ENCODE peak calls at places on chromosome 16, in seven cellular contexts. One of them, this sample, is unnamed.

GRCh38 chr16:88640039-88640495 is 1.7 kb downstream of the IL17C start:
- DNase-seq in activated CD8-positive, alpha-beta memory T cell treated with anti-CD3 and anti-CD28 coated beads, Interleukin-2, amount 50 U/mL, for 48 hours: no peak
- DNase-seq in NCI-H1105 treated with DMSO at 0.1 percent for 48 hours: no peak
- DNase-seq in GM04503: no peak
- DNase-seq in heart right ventricle: no peak
- DNase-seq in colonic mucosa: no peak
- DNase-seq in sciatic nerve: no peak
- DNase-seq in this sample: no peak

GRCh38 chr16:5328546-5328945 is 231.0 kb upstream of the EEF2KMT start:
- DNase-seq in NCI-H1105 treated with DMSO at 0.1 percent for 48 hours: no peak
- DNase-seq in GM04503: no peak
- DNase-seq in activated CD8-positive, alpha-beta memory T cell treated with anti-CD3 and anti-CD28 coated beads, Interleukin-2, amount 50 U/mL, for 48 hours: no peak
- DNase-seq in heart right ventricle: no peak
- DNase-seq in colonic mucosa: no peak
- DNase-seq in sciatic nerve: no peak
- DNase-seq in this sample: no peak

GRCh38 chr16:20089246-20089965 is 15.7 kb upstream of the GPR139 start:
- DNase-seq in activated CD8-positive, alpha-beta memory T cell treated with anti-CD3 and anti-CD28 coated beads, Interleukin-2, amount 50 U/mL, for 48 hours: no peak
- DNase-seq in heart right ventricle: no peak
- DNase-seq in sciatic nerve: no peak
- DNase-seq in GM04503: no peak
- DNase-seq in colonic mucosa: no peak
- DNase-seq in NCI-H1105 treated with DMSO at 0.1 percent for 48 hours: no peak
- DNase-seq in this sample: no peak

GRCh38 chr16:19284207-19284606 is 1.3 kb upstream of the CLEC19A start:
- DNase-seq in heart right ventricle: no peak
- DNase-seq in sciatic nerve: no peak
- DNase-seq in GM04503: no peak
- DNase-seq in colonic mucosa: no peak
- DNase-seq in NCI-H1105 treated with DMSO at 0.1 percent for 48 hours: peak; percentile 29
- DNase-seq in activated CD8-positive, alpha-beta memory T cell treated with anti-CD3 and anti-CD28 coated beads, Interleukin-2, amount 50 U/mL, for 48 hours: no peak
- DNase-seq in this sample: no peak

GRCh38 chr16:83940157-83940556 is 12.9 kb upstream of the OSGIN1 start:
- DNase-seq in heart right ventricle: no peak
- DNase-seq in activated CD8-positive, alpha-beta memory T cell treated with anti-CD3 and anti-CD28 coated beads, Interleukin-2, amount 50 U/mL, for 48 hours: no peak
- DNase-seq in colonic mucosa: no peak
- DNase-seq in NCI-H1105 treated with DMSO at 0.1 percent for 48 hours: no peak
- DNase-seq in sciatic nerve: no peak
- DNase-seq in GM04503: no peak
- DNase-seq in this sample: no peak

GRCh38 chr16:89700649-89701424 is 668 bp downstream of the SPATA2L start:
- DNase-seq in NCI-H1105 treated with DMSO at 0.1 percent for 48 hours: peak; percentile 16
- DNase-seq in GM04503: no peak
- DNase-seq in activated CD8-positive, alpha-beta memory T cell treated with anti-CD3 and anti-CD28 coated beads, Interleukin-2, amount 50 U/mL, for 48 hours: peak; percentile 79
- DNase-seq in colonic mucosa: peak; percentile 70
- DNase-seq in sciatic nerve: no peak
- DNase-seq in heart right ventricle: no peak
- DNase-seq in this sample: no peak

GRCh38 chr16:88541109-88541508 is 29.1 kb upstream of the ZC3H18 start:
- DNase-seq in activated CD8-positive, alpha-beta memory T cell treated with anti-CD3 and anti-CD28 coated beads, Interleukin-2, amount 50 U/mL, for 48 hours: no peak
- DNase-seq in NCI-H1105 treated with DMSO at 0.1 percent for 48 hours: no peak
- DNase-seq in heart right ventricle: no peak
- DNase-seq in colonic mucosa: no peak
- DNase-seq in sciatic nerve: no peak
- DNase-seq in GM04503: no peak
- DNase-seq in this sample: no peak

GRCh38 chr16:14549789-14550153 is 80.3 kb downstream of the PARN start:
- DNase-seq in NCI-H1105 treated with DMSO at 0.1 percent for 48 hours: peak; percentile 74
- DNase-seq in GM04503: no peak
- DNase-seq in colonic mucosa: no peak
- DNase-seq in sciatic nerve: no peak
- DNase-seq in heart right ventricle: no peak
- DNase-seq in activated CD8-positive, alpha-beta memory T cell treated with anti-CD3 and anti-CD28 coated beads, Interleukin-2, amount 50 U/mL, for 48 hours: no peak
- DNase-seq in this sample: no peak

GRCh38 chr16:2151188-2152091 is 3.0 kb downstream of the RAB26 start:
- DNase-seq in NCI-H1105 treated with DMSO at 0.1 percent for 48 hours: no peak
- DNase-seq in GM04503: no peak
- DNase-seq in heart right ventricle: no peak
- DNase-seq in sciatic nerve: no peak
- DNase-seq in colonic mucosa: no peak
- DNase-seq in activated CD8-positive, alpha-beta memory T cell treated with anti-CD3 and anti-CD28 coated beads, Interleukin-2, amount 50 U/mL, for 48 hours: peak; percentile 81
- DNase-seq in this sample: no peak

GRCh38 chr16:88454315-88455057 is 1.4 kb downstream of the ZFPM1 start:
- DNase-seq in GM04503: no peak
- DNase-seq in NCI-H1105 treated with DMSO at 0.1 percent for 48 hours: no peak
- DNase-seq in heart right ventricle: no peak
- DNase-seq in colonic mucosa: peak; percentile 67
- DNase-seq in activated CD8-positive, alpha-beta memory T cell treated with anti-CD3 and anti-CD28 coated beads, Interleukin-2, amount 50 U/mL, for 48 hours: peak; percentile 80
- DNase-seq in sciatic nerve: no peak
- DNase-seq in this sample: no peak

GRCh38 chr16:88314991-88315542 is 67.7 kb upstream of the ZNF469 start:
- DNase-seq in NCI-H1105 treated with DMSO at 0.1 percent for 48 hours: no peak
- DNase-seq in activated CD8-positive, alpha-beta memory T cell treated with anti-CD3 and anti-CD28 coated beads, Interleukin-2, amount 50 U/mL, for 48 hours: no peak
- DNase-seq in GM04503: no peak
- DNase-seq in sciatic nerve: no peak
- DNase-seq in colonic mucosa: no peak
- DNase-seq in heart right ventricle: no peak
- DNase-seq in this sample: no peak

GRCh38 chr16:62135903-62136302 is 99.7 kb upstream of the CDH8 start:
- DNase-seq in NCI-H1105 treated with DMSO at 0.1 percent for 48 hours: no peak
- DNase-seq in GM04503: no peak
- DNase-seq in colonic mucosa: no peak
- DNase-seq in sciatic nerve: no peak
- DNase-seq in heart right ventricle: no peak
- DNase-seq in activated CD8-positive, alpha-beta memory T cell treated with anti-CD3 and anti-CD28 coated beads, Interleukin-2, amount 50 U/mL, for 48 hours: no peak
- DNase-seq in this sample: no peak

GRCh38 chr16:30837904-30838303 is 50.9 kb upstream of the ZNF629 start:
- DNase-seq in colonic mucosa: no peak
- DNase-seq in GM04503: no peak
- DNase-seq in heart right ventricle: no peak
- DNase-seq in activated CD8-positive, alpha-beta memory T cell treated with anti-CD3 and anti-CD28 coated beads, Interleukin-2, amount 50 U/mL, for 48 hours: no peak
- DNase-seq in NCI-H1105 treated with DMSO at 0.1 percent for 48 hours: no peak
- DNase-seq in sciatic nerve: no peak
- DNase-seq in this sample: no peak

GRCh38 chr16:27080870-27081269 is 14.1 kb downstream of the C16orf82 start:
- DNase-seq in sciatic nerve: no peak
- DNase-seq in NCI-H1105 treated with DMSO at 0.1 percent for 48 hours: no peak
- DNase-seq in colonic mucosa: no peak
- DNase-seq in activated CD8-positive, alpha-beta memory T cell treated with anti-CD3 and anti-CD28 coated beads, Interleukin-2, amount 50 U/mL, for 48 hours: no peak
- DNase-seq in GM04503: no peak
- DNase-seq in heart right ventricle: no peak
- DNase-seq in this sample: no peak

GRCh38 chr16:2271848-2272461 is 4.0 kb upstream of the RNPS1 start:
- DNase-seq in activated CD8-positive, alpha-beta memory T cell treated with anti-CD3 and anti-CD28 coated beads, Interleukin-2, amount 50 U/mL, for 48 hours: no peak
- DNase-seq in GM04503: no peak
- DNase-seq in colonic mucosa: no peak
- DNase-seq in sciatic nerve: no peak
- DNase-seq in heart right ventricle: no peak
- DNase-seq in NCI-H1105 treated with DMSO at 0.1 percent for 48 hours: no peak
- DNase-seq in this sample: no peak

GRCh38 chr16:70391881-70392481 is 45.3 kb downstream of the DDX19A start:
- DNase-seq in heart right ventricle: peak; percentile 31
- DNase-seq in sciatic nerve: no peak
- DNase-seq in GM04503: peak; percentile 61
- DNase-seq in NCI-H1105 treated with DMSO at 0.1 percent for 48 hours: no peak
- DNase-seq in activated CD8-positive, alpha-beta memory T cell treated with anti-CD3 and anti-CD28 coated beads, Interleukin-2, amount 50 U/mL, for 48 hours: no peak
- DNase-seq in colonic mucosa: no peak
- DNase-seq in this sample: no peak

GRCh38 chr16:50692999-50693781 is at the start of gene NOD2:
- DNase-seq in activated CD8-positive, alpha-beta memory T cell treated with anti-CD3 and anti-CD28 coated beads, Interleukin-2, amount 50 U/mL, for 48 hours: no peak
- DNase-seq in colonic mucosa: no peak
- DNase-seq in heart right ventricle: no peak
- DNase-seq in NCI-H1105 treated with DMSO at 0.1 percent for 48 hours: no peak
- DNase-seq in GM04503: no peak
- DNase-seq in sciatic nerve: no peak
- DNase-seq in this sample: no peak

GRCh38 chr16:58307583-58308312 is 12.9 kb upstream of the PRSS54 start:
- DNase-seq in activated CD8-positive, alpha-beta memory T cell treated with anti-CD3 and anti-CD28 coated beads, Interleukin-2, amount 50 U/mL, for 48 hours: no peak
- DNase-seq in sciatic nerve: no peak
- DNase-seq in heart right ventricle: no peak
- DNase-seq in GM04503: no peak
- DNase-seq in colonic mucosa: no peak
- DNase-seq in NCI-H1105 treated with DMSO at 0.1 percent for 48 hours: no peak
- DNase-seq in this sample: no peak

GRCh38 chr16:30113031-30113710 is at the start of gene GDPD3:
- DNase-seq in NCI-H1105 treated with DMSO at 0.1 percent for 48 hours: no peak
- DNase-seq in activated CD8-positive, alpha-beta memory T cell treated with anti-CD3 and anti-CD28 coated beads, Interleukin-2, amount 50 U/mL, for 48 hours: no peak
- DNase-seq in colonic mucosa: peak; percentile 90
- DNase-seq in sciatic nerve: peak; percentile 74
- DNase-seq in GM04503: no peak
- DNase-seq in heart right ventricle: peak; percentile 52
- DNase-seq in this sample: no peak

GRCh38 chr16:67552476-67552875 is 9.8 kb upstream of the CTCF start:
- DNase-seq in sciatic nerve: no peak
- DNase-seq in NCI-H1105 treated with DMSO at 0.1 percent for 48 hours: no peak
- DNase-seq in heart right ventricle: no peak
- DNase-seq in GM04503: no peak
- DNase-seq in activated CD8-positive, alpha-beta memory T cell treated with anti-CD3 and anti-CD28 coated beads, Interleukin-2, amount 50 U/mL, for 48 hours: no peak
- DNase-seq in colonic mucosa: peak; percentile 19
- DNase-seq in this sample: no peak

GRCh38 chr16:23801387-23801786 is 34.4 kb upstream of the PRKCB start:
- DNase-seq in sciatic nerve: peak; percentile 82
- DNase-seq in NCI-H1105 treated with DMSO at 0.1 percent for 48 hours: peak; percentile 2
- DNase-seq in heart right ventricle: peak; percentile 67
- DNase-seq in colonic mucosa: peak; percentile 85
- DNase-seq in GM04503: no peak
- DNase-seq in activated CD8-positive, alpha-beta memory T cell treated with anti-CD3 and anti-CD28 coated beads, Interleukin-2, amount 50 U/mL, for 48 hours: peak; percentile 88
- DNase-seq in this sample: peak; percentile 66

GRCh38 chr16:67857547-67858233 is 10.2 kb upstream of the CENPT start:
- DNase-seq in NCI-H1105 treated with DMSO at 0.1 percent for 48 hours: no peak
- DNase-seq in sciatic nerve: no peak
- DNase-seq in GM04503: peak; percentile 99
- DNase-seq in heart right ventricle: peak; percentile 42
- DNase-seq in colonic mucosa: peak; percentile 65
- DNase-seq in activated CD8-positive, alpha-beta memory T cell treated with anti-CD3 and anti-CD28 coated beads, Interleukin-2, amount 50 U/mL, for 48 hours: no peak
- DNase-seq in this sample: peak; percentile 74

GRCh38 chr16:26019885-26020284 is 328.1 kb downstream of the HS3ST4 start:
- DNase-seq in sciatic nerve: no peak
- DNase-seq in heart right ventricle: no peak
- DNase-seq in activated CD8-positive, alpha-beta memory T cell treated with anti-CD3 and anti-CD28 coated beads, Interleukin-2, amount 50 U/mL, for 48 hours: no peak
- DNase-seq in GM04503: no peak
- DNase-seq in colonic mucosa: no peak
- DNase-seq in NCI-H1105 treated with DMSO at 0.1 percent for 48 hours: peak; percentile 96
- DNase-seq in this sample: no peak

GRCh38 chr16:57938936-57939871 is 31.7 kb downstream of the CNGB1 start:
- DNase-seq in GM04503: peak; percentile 59
- DNase-seq in NCI-H1105 treated with DMSO at 0.1 percent for 48 hours: no peak
- DNase-seq in colonic mucosa: peak; percentile 72
- DNase-seq in heart right ventricle: peak; percentile 78
- DNase-seq in sciatic nerve: peak; percentile 76
- DNase-seq in activated CD8-positive, alpha-beta memory T cell treated with anti-CD3 and anti-CD28 coated beads, Interleukin-2, amount 50 U/mL, for 48 hours: no peak
- DNase-seq in this sample: no peak

GRCh38 chr16:87437911-87438610 is 45.9 kb downstream of the MAP1LC3B start:
- DNase-seq in GM04503: no peak
- DNase-seq in NCI-H1105 treated with DMSO at 0.1 percent for 48 hours: no peak
- DNase-seq in activated CD8-positive, alpha-beta memory T cell treated with anti-CD3 and anti-CD28 coated beads, Interleukin-2, amount 50 U/mL, for 48 hours: no peak
- DNase-seq in sciatic nerve: no peak
- DNase-seq in heart right ventricle: no peak
- DNase-seq in colonic mucosa: no peak
- DNase-seq in this sample: no peak

GRCh38 chr16:15961060-15961511 is 11.7 kb downstream of the ABCC1 start:
- DNase-seq in colonic mucosa: no peak
- DNase-seq in heart right ventricle: no peak
- DNase-seq in activated CD8-positive, alpha-beta memory T cell treated with anti-CD3 and anti-CD28 coated beads, Interleukin-2, amount 50 U/mL, for 48 hours: peak; percentile 65
- DNase-seq in NCI-H1105 treated with DMSO at 0.1 percent for 48 hours: no peak
- DNase-seq in sciatic nerve: no peak
- DNase-seq in GM04503: no peak
- DNase-seq in this sample: no peak

GRCh38 chr16:23408242-23409201 is 44.5 kb downstream of the COG7 start:
- DNase-seq in NCI-H1105 treated with DMSO at 0.1 percent for 48 hours: peak; percentile 63
- DNase-seq in heart right ventricle: peak; percentile 38
- DNase-seq in GM04503: peak; percentile 44
- DNase-seq in activated CD8-positive, alpha-beta memory T cell treated with anti-CD3 and anti-CD28 coated beads, Interleukin-2, amount 50 U/mL, for 48 hours: no peak
- DNase-seq in colonic mucosa: peak; percentile 70
- DNase-seq in sciatic nerve: no peak
- DNase-seq in this sample: no peak

GRCh38 chr16:79863128-79864031 is 262.8 kb upstream of the MAF start:
- DNase-seq in heart right ventricle: no peak
- DNase-seq in GM04503: no peak
- DNase-seq in sciatic nerve: no peak
- DNase-seq in NCI-H1105 treated with DMSO at 0.1 percent for 48 hours: no peak
- DNase-seq in activated CD8-positive, alpha-beta memory T cell treated with anti-CD3 and anti-CD28 coated beads, Interleukin-2, amount 50 U/mL, for 48 hours: no peak
- DNase-seq in colonic mucosa: no peak
- DNase-seq in this sample: no peak

GRCh38 chr16:81636298-81636960 is 142.7 kb upstream of the PLCG2 start:
- DNase-seq in colonic mucosa: no peak
- DNase-seq in NCI-H1105 treated with DMSO at 0.1 percent for 48 hours: no peak
- DNase-seq in GM04503: no peak
- DNase-seq in heart right ventricle: no peak
- DNase-seq in activated CD8-positive, alpha-beta memory T cell treated with anti-CD3 and anti-CD28 coated beads, Interleukin-2, amount 50 U/mL, for 48 hours: no peak
- DNase-seq in sciatic nerve: no peak
- DNase-seq in this sample: no peak

GRCh38 chr16:69563605-69564580 is 1.9 kb upstream of the NFAT5 start:
- DNase-seq in activated CD8-positive, alpha-beta memory T cell treated with anti-CD3 and anti-CD28 coated beads, Interleukin-2, amount 50 U/mL, for 48 hours: peak; percentile 72
- DNase-seq in sciatic nerve: no peak
- DNase-seq in colonic mucosa: peak; percentile 22
- DNase-seq in GM04503: no peak
- DNase-seq in heart right ventricle: no peak
- DNase-seq in NCI-H1105 treated with DMSO at 0.1 percent for 48 hours: no peak
- DNase-seq in this sample: no peak

GRCh38 chr16:57950382-57950781 is 20.5 kb downstream of the CNGB1 start:
- DNase-seq in activated CD8-positive, alpha-beta memory T cell treated with anti-CD3 and anti-CD28 coated beads, Interleukin-2, amount 50 U/mL, for 48 hours: no peak
- DNase-seq in sciatic nerve: no peak
- DNase-seq in GM04503: no peak
- DNase-seq in NCI-H1105 treated with DMSO at 0.1 percent for 48 hours: no peak
- DNase-seq in heart right ventricle: no peak
- DNase-seq in colonic mucosa: no peak
- DNase-seq in this sample: no peak

GRCh38 chr16:71854369-71854948 is 8.7 kb downstream of the ATXN1L start:
- DNase-seq in GM04503: no peak
- DNase-seq in heart right ventricle: no peak
- DNase-seq in colonic mucosa: no peak
- DNase-seq in sciatic nerve: no peak
- DNase-seq in NCI-H1105 treated with DMSO at 0.1 percent for 48 hours: no peak
- DNase-seq in activated CD8-positive, alpha-beta memory T cell treated with anti-CD3 and anti-CD28 coated beads, Interleukin-2, amount 50 U/mL, for 48 hours: no peak
- DNase-seq in this sample: no peak

GRCh38 chr16:71796501-71796900 is 12.1 kb downstream of the AP1G1 start:
- DNase-seq in colonic mucosa: no peak
- DNase-seq in sciatic nerve: no peak
- DNase-seq in NCI-H1105 treated with DMSO at 0.1 percent for 48 hours: no peak
- DNase-seq in GM04503: no peak
- DNase-seq in heart right ventricle: no peak
- DNase-seq in activated CD8-positive, alpha-beta memory T cell treated with anti-CD3 and anti-CD28 coated beads, Interleukin-2, amount 50 U/mL, for 48 hours: no peak
- DNase-seq in this sample: no peak

This sample was measured in COLO829.